ENCODE peak calls at places on chromosomes 12 and 14, in four cellular contexts. P, N, Z and D are unnamed samples.

GRCh38 chr12:75859868-75860267 is 171.7 kb downstream of the PHLDA1 start:
- DNase-seq in P (no peak), Z (peak), N (no peak), D (no peak)

GRCh38 chr14:70785556-70785955 is 23.8 kb downstream of the MAP3K9 start:
- DNase-seq in Z (no peak), N (no peak), P (no peak), D (no peak)

GRCh38 chr14:92890830-92891598 is 31.9 kb upstream of the CHGA start:
- DNase-seq in Z (no peak), P (peak), N (no peak), D (no peak)

GRCh38 chr12:40099423-40099853 is 6.4 kb downstream of the SLC2A13 start:
- DNase-seq in Z (no peak), P (peak), N (no peak), D (peak)

GRCh38 chr12:117202556-117202955 is 12.3 kb upstream of the FBXO21 start:
- DNase-seq in P (no peak), Z (no peak), N (no peak), D (no peak)

GRCh38 chr14:68285421-68286179 is 466.0 kb downstream of the RAD51B start:
- DNase-seq in P (no peak), N (no peak), Z (no peak), D (no peak)

GRCh38 chr14:85529803-85530574 is at the start of gene FLRT2:
- DNase-seq in P (no peak), Z (peak), N (peak), D (no peak)

GRCh38 chr14:21711360-21711961 is 37.8 kb upstream of the OR4E1 start:
- DNase-seq in N (peak), Z (peak), P (peak), D (no peak)

GRCh38 chr12:106094304-106094703 is 44.5 kb downstream of the NUAK1 start:
- DNase-seq in Z (no peak), P (no peak), N (no peak), D (no peak)

GRCh38 chr14:23076785-23077408 is 18.0 kb downstream of the ACIN1 start:
- DNase-seq in N (no peak), P (no peak), Z (peak), D (peak)

GRCh38 chr14:83473846-83474245 is 1940.2 kb upstream of the SEL1L start:
- DNase-seq in Z (peak), N (no peak), P (no peak), D (no peak)

GRCh38 chr12:43072431-43072830 is 479.6 kb downstream of the ADAMTS20 start:
- DNase-seq in N (no peak), Z (no peak), P (no peak), D (no peak)

GRCh38 chr14:31207287-31207745 is 277 bp downstream of the HECTD1 start:
- DNase-seq in N (no peak), P (no peak), Z (no peak), D (peak)

GRCh38 chr14:73236157-73236556 is 1.1 kb upstream of the PAPLN start:
- DNase-seq in N (no peak), Z (no peak), P (no peak), D (no peak)

GRCh38 chr12:120286768-120287490 is 4.8 kb downstream of the RNU4-2 start:
- DNase-seq in P (no peak), N (no peak), Z (no peak), D (peak)

GRCh38 chr12:108612788-108613282 is 15.0 kb upstream of the TMEM119 start:
- DNase-seq in Z (no peak), N (no peak), P (no peak), D (no peak)

GRCh38 chr14:101183376-101184103 is 280.0 kb upstream of the RTL1 start:
- DNase-seq in Z (no peak), N (peak), P (peak), D (peak)

GRCh38 chr12:81874166-81874565 is 115.0 kb upstream of the PPFIA2 start:
- DNase-seq in P (peak), N (no peak), Z (no peak), D (no peak)

GRCh38 chr14:28382460-28383220 is 383.9 kb upstream of the FOXG1 start:
- DNase-seq in P (peak), N (no peak), Z (peak), D (peak)

GRCh38 chr12:103273645-103274044 is 222.1 kb downstream of the C12orf42 start:
- DNase-seq in N (no peak), Z (no peak), P (no peak), D (no peak)

GRCh38 chr12:47034661-47035060 is 44.8 kb upstream of the PCED1B start:
- DNase-seq in P (no peak), Z (peak), N (no peak), D (no peak)

GRCh38 chr14:96016761-96017160 is 22.4 kb upstream of the C14orf132 start:
- DNase-seq in P (no peak), N (no peak), Z (no peak), D (no peak)

GRCh38 chr14:72416081-72416849 is 477.6 kb downstream of the DPF3 start:
- DNase-seq in P (no peak), Z (no peak), N (no peak), D (no peak)

GRCh38 chr12:108641446-108642268 is 8.0 kb upstream of the SELPLG start:
- DNase-seq in N (no peak), P (no peak), Z (no peak), D (no peak)

GRCh38 chr12:70609739-70610491 is 27.3 kb downstream of the PTPRB start:
- DNase-seq in Z (peak), P (peak), N (peak), D (peak)

GRCh38 chr12:121570467-121571283 is 10.1 kb downstream of the KDM2B start:
- DNase-seq in N (no peak), Z (no peak), P (no peak), D (no peak)

GRCh38 chr12:75047885-75048525 is 161.6 kb downstream of the KCNC2 start:
- DNase-seq in N (no peak), Z (no peak), P (no peak), D (no peak)

GRCh38 chr12:70660620-70661219 is 23.5 kb upstream of the PTPRB start:
- DNase-seq in Z (peak), P (peak), N (no peak), D (no peak)

GRCh38 chr14:61671086-61671485 is 24.2 kb upstream of the HIF1A start:
- DNase-seq in N (no peak), P (no peak), Z (no peak), D (no peak)

GRCh38 chr12:113120670-113121370 is 14.7 kb downstream of the RASAL1 start:
- DNase-seq in P (no peak), Z (no peak), N (no peak), D (no peak)

GRCh38 chr12:120119395-120119973 is 2.9 kb upstream of the RAB35 start:
- DNase-seq in P (no peak), Z (peak), N (no peak), D (no peak)

GRCh38 chr12:53006810-53007742 is 820 bp downstream of the EIF4B start:
- DNase-seq in Z (peak), P (peak), N (peak), D (peak)

GRCh38 chr12:95959107-95959506 is 16.0 kb downstream of the AMDHD1 start:
- DNase-seq in N (no peak), P (peak), Z (peak), D (peak)

GRCh38 chr14:71212093-71212492 is 304.8 kb downstream of the PCNX1 start:
- DNase-seq in P (no peak), Z (no peak), N (no peak), D (no peak)

GRCh38 chr12:24643120-24644119 is 305.5 kb downstream of the BCAT1 start:
- DNase-seq in P (no peak), Z (no peak), N (no peak), D (no peak)

GRCh38 chr12:59403259-59403932 is 192.4 kb upstream of the SLC16A7 start:
- DNase-seq in P (peak), N (peak), Z (peak), D (peak)

GRCh38 chr12:114936148-114937099 is 252.4 kb upstream of the TBX3 start:
- DNase-seq in P (no peak), Z (peak), N (no peak), D (no peak)

GRCh38 chr12:53074290-53074998 is 4.7 kb downstream of the SPRYD3 start:
- DNase-seq in Z (no peak), N (no peak), P (no peak), D (no peak)

GRCh38 chr14:104081951-104082464 is 3.5 kb upstream of the ASPG start:
- DNase-seq in N (no peak), Z (no peak), P (no peak), D (no peak)

GRCh38 chr14:59325906-59326305 is 137.4 kb downstream of the DAAM1 start:
- DNase-seq in N (no peak), P (no peak), Z (no peak), D (no peak)

DNA sequence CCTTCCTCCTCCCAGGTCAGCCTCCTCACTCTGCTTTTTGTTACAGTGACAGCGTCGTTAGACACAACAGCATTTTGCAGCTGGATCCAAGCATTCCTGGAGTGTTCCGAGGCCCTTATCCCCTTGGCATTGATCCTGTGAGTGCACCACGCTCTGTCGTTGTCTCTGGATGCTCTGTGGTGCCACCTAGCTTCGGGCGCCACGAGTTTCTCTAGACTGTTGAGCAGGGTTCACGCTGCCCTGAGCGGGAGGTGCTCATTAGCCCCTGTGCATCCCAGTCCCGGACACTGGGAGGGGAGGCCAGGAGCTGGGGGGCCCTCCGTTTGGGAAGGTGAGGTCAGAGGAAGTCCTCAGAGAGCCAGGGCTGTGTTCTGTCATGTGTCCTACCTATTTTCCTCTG is 17.3 kb upstream of the DNAH10 start:
- DNase-seq in N (no peak), P (no peak), Z (no peak), D (no peak)
- TF ChIP-seq CTCF in N (no peak), P (peak), Z (no peak), D (no peak)

GRCh38 chr12:49750027-49750977 is 8.9 kb downstream of the TMBIM6 start:
- DNase-seq in P (no peak), N (no peak), Z (peak), D (peak)
- TF ChIP-seq CTCF in P (no peak), N (no peak), Z (no peak), D (no peak)

DNA sequence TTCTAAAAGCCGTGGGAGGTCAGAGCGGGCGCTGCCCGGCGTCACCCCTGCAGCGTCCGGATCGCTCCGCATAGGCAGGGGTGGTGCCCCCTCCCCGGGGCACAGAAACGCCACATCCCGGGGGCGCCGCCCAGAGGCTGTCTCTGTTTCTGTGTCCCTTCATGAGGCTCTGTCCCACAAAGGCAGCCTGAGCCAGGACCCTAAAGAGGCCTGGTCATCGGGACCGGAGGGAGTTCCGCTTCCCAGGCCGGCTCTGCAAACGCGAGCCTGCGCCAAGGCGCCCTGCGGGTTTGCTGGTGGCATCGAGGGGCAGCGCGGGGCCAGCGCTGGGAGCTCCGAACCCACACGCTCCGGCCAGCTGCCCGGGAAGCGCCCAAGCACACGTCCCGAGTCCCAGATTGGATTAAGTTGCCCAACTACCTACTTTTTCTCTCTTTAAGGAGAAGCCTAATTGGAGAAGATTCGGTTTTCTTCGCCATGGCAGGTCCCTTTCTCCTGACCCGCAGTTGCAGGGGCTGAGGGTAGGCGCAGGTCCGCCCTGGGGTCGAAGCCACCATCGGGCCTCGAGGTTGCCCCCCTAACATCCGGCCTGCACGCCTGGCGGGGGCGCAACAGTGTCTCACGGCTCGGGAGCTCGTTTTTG is 421.7 kb downstream of the VRK1 start:
- DNase-seq in P (no peak), Z (no peak), N (peak), D (no peak)
- TF ChIP-seq CTCF in P (no peak), Z (no peak), N (peak), D (no peak)

GRCh38 chr12:29086325-29087271 is 62.5 kb upstream of the FAR2 start:
- DNase-seq in N (no peak), Z (no peak), P (no peak), D (no peak)

DNA sequence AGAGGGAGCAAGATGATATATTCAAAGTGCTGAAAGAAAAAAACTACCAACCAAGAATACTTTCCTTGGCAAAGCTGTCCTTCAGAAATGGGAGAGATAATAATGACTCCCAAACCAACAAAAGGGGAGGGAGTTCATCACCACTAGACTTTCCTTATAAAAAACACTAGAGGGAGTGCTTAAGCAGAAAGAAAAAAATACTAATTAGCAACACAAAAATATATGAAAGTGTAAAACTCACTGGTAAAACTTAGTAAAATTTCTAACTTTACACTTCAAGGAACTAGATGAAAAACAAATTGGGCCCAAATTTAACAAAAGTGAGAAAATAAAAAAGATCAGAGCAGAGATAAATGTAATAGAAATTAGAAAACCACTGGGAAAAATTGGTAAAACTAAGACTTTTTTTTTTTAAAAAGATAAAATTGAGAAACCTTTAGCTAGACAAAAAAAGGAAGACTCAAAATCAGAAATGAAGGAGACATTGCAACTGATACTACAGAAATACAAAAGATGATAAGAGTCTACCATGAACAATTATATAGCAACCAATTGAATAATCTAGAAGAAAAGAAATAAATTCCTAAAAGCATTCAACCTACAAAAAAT is 60.4 kb upstream of the FAR2 start:
- DNase-seq in P (no peak), Z (peak), N (no peak), D (no peak)
- TF ChIP-seq CTCF in P (peak), Z (peak), N (peak), D (peak)

GRCh38 chr14:64465856-64466554 is 706 bp downstream of the AKAP5 start:
- DNase-seq in P (peak), Z (peak), N (peak), D (peak)
- TF ChIP-seq CTCF in P (no peak), Z (peak), N (peak), D (peak)

GRCh38 chr12:6363330-6364036 is 11.9 kb downstream of the SCNN1A start:
- DNase-seq in N (no peak), P (peak), Z (no peak), D (peak)
- TF ChIP-seq CTCF in N (no peak), P (no peak), Z (no peak), D (peak)

GRCh38 chr12:51850081-51850932 is 1.8 kb upstream of the FIGNL2 start:
- DNase-seq in Z (no peak), N (no peak), P (no peak), D (no peak)

GRCh38 chr12:51846911-51847829 is 1.3 kb downstream of the FIGNL2 start:
- DNase-seq in P (peak), Z (no peak), N (peak), D (peak)

GRCh38 chr12:51850933-51851244 is 2.4 kb upstream of the FIGNL2 start:
- DNase-seq in N (no peak), Z (no peak), P (no peak), D (no peak)

GRCh38 chr12:51847830-51848727 is at the start of gene FIGNL2:
- DNase-seq in Z (no peak), P (no peak), N (peak), D (peak)

GRCh38 chr12:51848843-51849735 is 571 bp upstream of the FIGNL2 start:
- DNase-seq in P (no peak), N (peak), Z (no peak), D (no peak)
- TF ChIP-seq CTCF in P (no peak), N (peak), Z (no peak), D (no peak)

GRCh38 chr12:50314629-50315312 is 31.5 kb upstream of the LIMA1 start:
- DNase-seq in N (peak), P (peak), Z (peak), D (peak)
- TF ChIP-seq CTCF in N (peak), P (peak), Z (peak), D (peak)

DNA sequence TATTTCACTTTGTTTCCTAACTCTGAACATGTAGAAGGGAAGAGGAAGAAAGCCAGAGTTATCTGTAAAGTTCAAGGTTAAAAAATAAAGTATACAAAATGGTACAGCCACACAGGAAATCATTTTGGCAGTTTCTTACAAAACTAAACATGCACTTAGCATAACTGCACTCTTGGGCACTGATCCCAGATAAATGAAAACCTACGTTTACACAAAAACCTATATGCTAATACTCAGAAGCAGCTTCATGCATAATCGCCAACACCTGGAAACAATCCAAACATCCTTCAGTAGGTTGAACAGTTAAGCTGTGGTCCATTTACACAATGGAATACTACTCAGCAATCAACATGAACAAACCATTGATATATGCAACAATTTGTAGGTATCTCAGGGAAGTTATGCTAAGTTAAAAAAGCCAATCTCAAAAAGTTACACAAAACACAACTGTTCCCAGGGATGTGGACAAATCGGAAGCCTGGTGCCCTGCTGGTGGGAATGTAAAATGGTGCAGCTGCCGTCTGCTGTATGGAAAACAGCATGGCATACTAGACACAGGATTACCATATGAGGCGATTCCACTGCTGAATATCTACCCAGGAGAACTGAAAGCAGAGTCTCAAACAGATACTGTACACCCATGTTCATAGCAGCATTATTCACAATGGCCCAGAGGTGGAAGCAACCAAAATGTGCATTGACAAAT is 37.6 kb downstream of the PSMC1 start:
- DNase-seq in P (no peak), Z (peak), N (no peak), D (no peak)
- TF ChIP-seq CTCF in P (no peak), Z (no peak), N (no peak), D (no peak)